ENCODE peak calls at places on chromosomes 12 and 14, in six cellular contexts. One of them, this sample, is unnamed.
A peak's percentile ranks its signal among the peaks of the same experiment; 100 is the strongest.

GRCh38 chr12:130357729-130358330 is 20.1 kb downstream of the PIWIL1 start:
- DNase-seq in psoas muscle: no peak
- DNase-seq in HepG2: no peak
- DNase-seq in PC-3: no peak
- DNase-seq in tibial artery: no peak
- DNase-seq in Peyer's patch: no peak
- DNase-seq in this sample: peak; percentile 63

GRCh38 chr12:58296818-58297217 is 355.5 kb downstream of the ATP23 start:
- DNase-seq in tibial artery: no peak
- DNase-seq in psoas muscle: no peak
- DNase-seq in Peyer's patch: no peak
- DNase-seq in HepG2: no peak
- DNase-seq in PC-3: no peak
- DNase-seq in this sample: no peak

GRCh38 chr12:88334271-88334670 is 192.2 kb downstream of the TMTC3 start:
- DNase-seq in Peyer's patch: no peak
- DNase-seq in tibial artery: no peak
- DNase-seq in psoas muscle: no peak
- DNase-seq in HepG2: no peak
- DNase-seq in PC-3: peak; percentile 82
- DNase-seq in this sample: no peak

GRCh38 chr12:88063375-88063774 is 34.2 kb upstream of the C12orf50 start:
- DNase-seq in Peyer's patch: no peak
- DNase-seq in PC-3: no peak
- DNase-seq in tibial artery: no peak
- DNase-seq in HepG2: no peak
- DNase-seq in psoas muscle: no peak
- DNase-seq in this sample: no peak

GRCh38 chr12:89179983-89180382 is 172.3 kb downstream of the DUSP6 start:
- DNase-seq in HepG2: no peak
- DNase-seq in PC-3: peak; percentile 87
- DNase-seq in psoas muscle: no peak
- DNase-seq in Peyer's patch: no peak
- DNase-seq in tibial artery: no peak
- DNase-seq in this sample: no peak

GRCh38 chr14:53924754-53925153 is 31.9 kb downstream of the BMP4 start:
- DNase-seq in HepG2: peak; percentile 37
- DNase-seq in psoas muscle: no peak
- DNase-seq in PC-3: peak; percentile 95
- DNase-seq in Peyer's patch: no peak
- DNase-seq in tibial artery: no peak
- DNase-seq in this sample: no peak

GRCh38 chr12:14621821-14622220 is 54.1 kb upstream of the PLBD1 start:
- DNase-seq in tibial artery: no peak
- DNase-seq in psoas muscle: no peak
- DNase-seq in HepG2: no peak
- DNase-seq in Peyer's patch: no peak
- DNase-seq in PC-3: no peak
- DNase-seq in this sample: no peak

GRCh38 chr12:131290255-131290959 is 336.7 kb downstream of the ADGRD1 start:
- DNase-seq in tibial artery: no peak
- DNase-seq in Peyer's patch: no peak
- DNase-seq in PC-3: no peak
- DNase-seq in psoas muscle: no peak
- DNase-seq in HepG2: no peak
- DNase-seq in this sample: peak; percentile 17

GRCh38 chr14:38485011-38485410 is 229.1 kb upstream of the CLEC14A start:
- DNase-seq in Peyer's patch: no peak
- DNase-seq in PC-3: no peak
- DNase-seq in psoas muscle: no peak
- DNase-seq in HepG2: no peak
- DNase-seq in tibial artery: no peak
- DNase-seq in this sample: no peak

DNA sequence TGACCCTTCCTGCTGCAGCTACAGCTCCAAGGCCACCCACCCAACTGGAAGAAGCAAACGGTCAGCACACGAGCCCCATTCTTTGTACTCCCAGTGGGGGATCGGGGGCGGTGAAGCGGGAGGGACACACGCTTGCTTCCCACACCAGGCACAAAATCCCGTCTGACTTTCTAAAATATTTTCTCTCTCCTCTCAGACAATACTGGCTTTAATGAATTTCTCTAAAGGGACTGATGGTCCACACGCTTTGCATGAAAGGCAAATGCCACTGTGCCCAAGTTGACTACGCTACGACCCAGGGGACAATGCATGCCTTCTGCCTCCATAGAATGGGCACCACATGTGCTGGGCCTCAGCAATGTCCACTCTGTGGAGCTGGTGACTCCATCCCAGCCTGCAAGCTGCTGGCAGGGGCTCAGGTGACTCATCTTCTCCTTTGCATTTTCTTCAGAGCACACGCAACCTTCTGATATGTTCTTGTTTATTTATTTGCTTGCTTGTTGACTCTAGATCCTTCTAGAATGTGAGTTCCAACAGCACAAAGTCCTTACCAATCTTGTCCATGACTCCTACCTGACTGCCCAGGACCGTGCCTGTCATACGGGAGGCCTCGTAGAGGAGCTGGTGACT is 15.6 kb downstream of the SYNE3 start:
- DNase-seq in Peyer's patch: peak; percentile 44
- DNase-seq in tibial artery: peak; percentile 82
- DNase-seq in HepG2: no peak
- DNase-seq in PC-3: peak; percentile 66
- DNase-seq in psoas muscle: peak; percentile 71
- DNase-seq in this sample: no peak
- H3K4me1 ChIP-seq in Peyer's patch: peaks cover 46% of the 10 kb centered on the region
- H3K4me1 ChIP-seq in tibial artery: no peaks in the 10 kb centered on the region
- H3K4me1 ChIP-seq in HepG2: peaks cover 83% of the 10 kb centered on the region
- H3K4me1 ChIP-seq in PC-3: peaks cover 12% of the 10 kb centered on the region
- H3K4me1 ChIP-seq in psoas muscle: peaks cover 25% of the 10 kb centered on the region
- H3K4me1 ChIP-seq in this sample: peaks cover 68% of the 10 kb centered on the region

GRCh38 chr14:104968541-104969401 is 9.4 kb downstream of the AHNAK2 start:
- DNase-seq in HepG2: no peak
- DNase-seq in Peyer's patch: peak; percentile 80
- DNase-seq in PC-3: peak; percentile 53
- DNase-seq in tibial artery: peak; percentile 81
- DNase-seq in psoas muscle: peak; percentile 59
- DNase-seq in this sample: peak; percentile 70

GRCh38 chr14:104967144-104967413 is 11.1 kb downstream of the AHNAK2 start:
- DNase-seq in Peyer's patch: no peak
- DNase-seq in psoas muscle: no peak
- DNase-seq in HepG2: no peak
- DNase-seq in PC-3: no peak
- DNase-seq in tibial artery: no peak
- DNase-seq in this sample: no peak

GRCh38 chr14:104967414-104968152 is 10.6 kb downstream of the AHNAK2 start:
- DNase-seq in PC-3: peak; percentile 70
- DNase-seq in tibial artery: peak; percentile 94
- DNase-seq in psoas muscle: peak; percentile 68
- DNase-seq in Peyer's patch: no peak
- DNase-seq in HepG2: no peak
- DNase-seq in this sample: peak; percentile 85

GRCh38 chr14:104966261-104967143 is 11.7 kb downstream of the AHNAK2 start:
- DNase-seq in PC-3: no peak
- DNase-seq in HepG2: no peak
- DNase-seq in Peyer's patch: no peak
- DNase-seq in psoas muscle: peak; percentile 39
- DNase-seq in tibial artery: peak; percentile 69
- DNase-seq in this sample: no peak

DNA sequence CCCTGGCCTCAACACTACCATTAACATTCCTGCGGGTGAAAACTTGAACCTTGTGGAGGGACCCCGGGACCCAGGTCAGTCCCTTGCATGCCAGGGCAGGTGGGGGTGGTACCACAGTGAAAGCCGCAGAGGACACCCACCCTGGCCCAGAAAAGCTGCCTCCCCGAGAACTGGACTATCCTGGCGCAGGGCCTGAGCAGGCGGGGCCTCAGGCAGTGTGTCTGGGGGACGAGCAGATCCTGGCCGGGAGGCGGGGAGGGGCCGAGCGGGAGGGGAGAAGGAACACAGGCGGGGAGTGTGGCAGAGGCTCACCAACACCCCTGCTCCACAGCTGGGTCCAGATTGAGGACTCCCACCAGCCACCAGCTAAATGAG is 10.0 kb downstream of the AHNAK2 start:
- DNase-seq in Peyer's patch: peak; percentile 70
- DNase-seq in psoas muscle: peak; percentile 83
- DNase-seq in PC-3: peak; percentile 71
- DNase-seq in tibial artery: peak; percentile 96
- DNase-seq in HepG2: no peak
- DNase-seq in this sample: peak; percentile 80
- H3K4me1 ChIP-seq in Peyer's patch: peaks cover 66% of the 10 kb centered on the region
- H3K4me1 ChIP-seq in psoas muscle: peaks cover 12% of the 10 kb centered on the region
- H3K4me1 ChIP-seq in PC-3: peaks cover 63% of the 10 kb centered on the region
- H3K4me1 ChIP-seq in tibial artery: no peaks in the 10 kb centered on the region
- H3K4me1 ChIP-seq in HepG2: peaks cover 24% of the 10 kb centered on the region
- H3K4me1 ChIP-seq in this sample: no peaks in the 10 kb centered on the region

GRCh38 chr14:55450124-55450523 is 9.7 kb upstream of the TBPL2 start:
- DNase-seq in tibial artery: no peak
- DNase-seq in PC-3: no peak
- DNase-seq in psoas muscle: no peak
- DNase-seq in HepG2: no peak
- DNase-seq in Peyer's patch: no peak
- DNase-seq in this sample: no peak
- H3K4me1 ChIP-seq in tibial artery: no peaks in the 10 kb centered on the region
- H3K4me1 ChIP-seq in PC-3: peaks cover 81% of the 10 kb centered on the region
- H3K4me1 ChIP-seq in psoas muscle: no peaks in the 10 kb centered on the region
- H3K4me1 ChIP-seq in HepG2: peaks cover 18% of the 10 kb centered on the region
- H3K4me1 ChIP-seq in Peyer's patch: peaks cover 35% of the 10 kb centered on the region
- H3K4me1 ChIP-seq in this sample: peaks cover 17% of the 10 kb centered on the region

GRCh38 chr12:27820564-27820963 is 40.5 kb upstream of the MANSC4 start:
- DNase-seq in tibial artery: no peak
- DNase-seq in HepG2: no peak
- DNase-seq in Peyer's patch: no peak
- DNase-seq in psoas muscle: no peak
- DNase-seq in PC-3: no peak
- DNase-seq in this sample: peak; percentile 21
- H3K4me1 ChIP-seq in tibial artery: no peaks in the 10 kb centered on the region
- H3K4me1 ChIP-seq in HepG2: peaks cover 34% of the 10 kb centered on the region
- H3K4me1 ChIP-seq in Peyer's patch: peaks cover 12% of the 10 kb centered on the region
- H3K4me1 ChIP-seq in psoas muscle: no peaks in the 10 kb centered on the region
- H3K4me1 ChIP-seq in PC-3: peaks cover 37% of the 10 kb centered on the region
- H3K4me1 ChIP-seq in this sample: no peaks in the 10 kb centered on the region

DNA sequence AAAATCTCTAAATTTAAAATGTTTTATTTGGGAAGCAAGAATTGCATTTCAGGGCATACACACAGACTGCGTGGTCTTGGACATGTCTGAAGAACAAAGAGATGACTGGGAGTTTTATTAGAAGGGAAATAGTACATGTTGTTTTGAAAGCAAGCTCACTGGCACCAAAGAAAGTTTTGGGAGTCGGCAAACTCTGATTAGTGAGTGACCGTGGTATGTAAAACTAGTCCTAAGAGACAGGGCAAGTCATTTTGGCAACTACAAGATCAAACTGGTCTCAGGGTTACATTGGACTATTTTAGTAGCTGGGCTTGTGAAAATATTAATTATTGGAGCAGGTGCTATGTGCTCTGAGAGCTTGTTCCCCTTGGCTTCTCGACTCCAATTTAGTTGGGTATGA is 14.9 kb downstream of the TMEM116 start:
- DNase-seq in psoas muscle: no peak
- DNase-seq in PC-3: no peak
- DNase-seq in Peyer's patch: no peak
- DNase-seq in tibial artery: no peak
- DNase-seq in HepG2: no peak
- DNase-seq in this sample: no peak
- H3K4me1 ChIP-seq in psoas muscle: no peaks in the 10 kb centered on the region
- H3K4me1 ChIP-seq in PC-3: peaks cover 5% of the 10 kb centered on the region
- H3K4me1 ChIP-seq in Peyer's patch: peaks cover 9% of the 10 kb centered on the region
- H3K4me1 ChIP-seq in tibial artery: no peaks in the 10 kb centered on the region
- H3K4me1 ChIP-seq in HepG2: no peaks in the 10 kb centered on the region
- H3K4me1 ChIP-seq in this sample: no peaks in the 10 kb centered on the region

DNA sequence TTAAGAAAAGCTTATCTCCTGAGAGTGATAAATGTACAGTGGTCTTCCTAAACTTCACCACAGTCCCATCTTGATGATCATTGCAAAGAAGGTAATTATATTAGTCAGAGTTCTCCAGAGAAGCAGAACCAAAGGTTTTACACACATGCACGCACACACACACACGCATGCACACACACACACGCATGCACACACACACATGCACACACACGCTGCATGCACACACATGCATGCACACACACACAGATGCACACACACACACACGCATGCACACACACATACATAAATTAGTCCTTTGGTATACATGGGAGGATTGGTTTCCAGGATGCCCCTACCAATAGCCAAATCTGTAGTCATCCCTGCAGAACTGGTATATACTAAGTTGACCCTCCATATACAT is 580 bp downstream of the OR4E2 start:
- DNase-seq in psoas muscle: no peak
- DNase-seq in Peyer's patch: no peak
- DNase-seq in HepG2: no peak
- DNase-seq in PC-3: no peak
- DNase-seq in tibial artery: no peak
- DNase-seq in this sample: no peak
- H3K4me1 ChIP-seq in psoas muscle: no peaks in the 10 kb centered on the region
- H3K4me1 ChIP-seq in Peyer's patch: peaks cover 7% of the 10 kb centered on the region
- H3K4me1 ChIP-seq in HepG2: no peaks in the 10 kb centered on the region
- H3K4me1 ChIP-seq in PC-3: no peaks in the 10 kb centered on the region
- H3K4me1 ChIP-seq in tibial artery: no peaks in the 10 kb centered on the region
- H3K4me1 ChIP-seq in this sample: no peaks in the 10 kb centered on the region

DNA sequence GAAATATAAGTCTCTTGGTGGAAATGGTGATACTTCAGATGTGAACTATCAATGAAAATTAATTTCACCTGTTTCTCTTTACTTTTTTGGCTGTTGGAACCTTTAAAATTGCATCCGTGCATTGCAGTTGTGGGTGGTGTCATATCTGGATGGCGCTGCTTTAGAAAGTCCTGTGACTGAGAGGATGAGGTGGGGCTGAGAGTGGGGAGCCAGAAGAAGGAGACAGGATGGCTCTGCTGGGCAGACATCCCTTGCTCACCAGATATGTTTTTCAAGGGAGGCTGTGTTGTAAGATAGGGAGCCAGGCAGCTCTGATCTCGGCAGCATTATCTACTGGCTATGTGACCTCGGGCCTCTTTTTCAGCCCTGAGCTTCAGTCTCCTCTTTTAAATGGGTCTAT is 12.7 kb downstream of the ASB2 start:
- DNase-seq in PC-3: no peak
- DNase-seq in HepG2: no peak
- DNase-seq in Peyer's patch: no peak
- DNase-seq in psoas muscle: no peak
- DNase-seq in tibial artery: no peak
- DNase-seq in this sample: no peak
- H3K4me1 ChIP-seq in PC-3: peaks cover 21% of the 10 kb centered on the region
- H3K4me1 ChIP-seq in HepG2: peaks cover 63% of the 10 kb centered on the region
- H3K4me1 ChIP-seq in Peyer's patch: peaks cover 61% of the 10 kb centered on the region
- H3K4me1 ChIP-seq in psoas muscle: peaks cover 85% of the 10 kb centered on the region
- H3K4me1 ChIP-seq in tibial artery: no peaks in the 10 kb centered on the region
- H3K4me1 ChIP-seq in this sample: no peaks in the 10 kb centered on the region

GRCh38 chr12:120718055-120718454 is 7.6 kb upstream of the ACADS start:
- DNase-seq in HepG2: no peak
- DNase-seq in tibial artery: no peak
- DNase-seq in Peyer's patch: no peak
- DNase-seq in psoas muscle: peak; percentile 16
- DNase-seq in PC-3: no peak
- DNase-seq in this sample: no peak
- H3K4me1 ChIP-seq in HepG2: peaks cover 23% of the 10 kb centered on the region
- H3K4me1 ChIP-seq in tibial artery: no peaks in the 10 kb centered on the region
- H3K4me1 ChIP-seq in Peyer's patch: peaks cover 34% of the 10 kb centered on the region
- H3K4me1 ChIP-seq in psoas muscle: peaks cover 20% of the 10 kb centered on the region
- H3K4me1 ChIP-seq in PC-3: peaks cover 10% of the 10 kb centered on the region
- H3K4me1 ChIP-seq in this sample: no peaks in the 10 kb centered on the region